ENCODE peak calls at places on chromosomes 11 and 22, in nine cellular contexts. One of them, this sample, is unnamed.

GRCh38 chr11:119085523-119085878 is 820 bp downstream of the HMBS start:
- DNase-seq in NCI-H1092 treated with DMSO at 0.1 percent for 48 hours: no peak
- DNase-seq in ovary: no peak
- DNase-seq in fibroblast of mammary gland: no peak
- DNase-seq in skeletal muscle cell: no peak
- DNase-seq in stimulated activated CD4-positive, alpha-beta T cell treated with anti-CD3 and anti-CD28 coated beads, Interleukin-1b, Interleukin-23, amount 100 ng/mL, for 24 hours: no peak
- DNase-seq in ureter: no peak
- DNase-seq in KBM-7: no peak
- DNase-seq in Calu3: no peak
- DNase-seq in this sample: no peak

GRCh38 chr11:62713343-62713742 is 5.9 kb downstream of the GNG3 start:
- DNase-seq in NCI-H1092 treated with DMSO at 0.1 percent for 48 hours: no peak
- DNase-seq in ovary: no peak
- DNase-seq in fibroblast of mammary gland: no peak
- DNase-seq in skeletal muscle cell: no peak
- DNase-seq in stimulated activated CD4-positive, alpha-beta T cell treated with anti-CD3 and anti-CD28 coated beads, Interleukin-1b, Interleukin-23, amount 100 ng/mL, for 24 hours: no peak
- DNase-seq in ureter: no peak
- DNase-seq in KBM-7: no peak
- DNase-seq in Calu3: peak
- DNase-seq in this sample: peak

GRCh38 chr11:11605181-11605580 is 16.6 kb downstream of the GALNT18 start:
- DNase-seq in NCI-H1092 treated with DMSO at 0.1 percent for 48 hours: no peak
- DNase-seq in ovary: no peak
- DNase-seq in fibroblast of mammary gland: no peak
- DNase-seq in skeletal muscle cell: no peak
- DNase-seq in stimulated activated CD4-positive, alpha-beta T cell treated with anti-CD3 and anti-CD28 coated beads, Interleukin-1b, Interleukin-23, amount 100 ng/mL, for 24 hours: no peak
- DNase-seq in ureter: no peak
- DNase-seq in KBM-7: no peak
- DNase-seq in Calu3: no peak
- DNase-seq in this sample: no peak

GRCh38 chr11:72700026-72700610 is 25.9 kb upstream of the PDE2A start:
- DNase-seq in NCI-H1092 treated with DMSO at 0.1 percent for 48 hours: no peak
- DNase-seq in ovary: no peak
- DNase-seq in fibroblast of mammary gland: peak
- DNase-seq in skeletal muscle cell: no peak
- DNase-seq in stimulated activated CD4-positive, alpha-beta T cell treated with anti-CD3 and anti-CD28 coated beads, Interleukin-1b, Interleukin-23, amount 100 ng/mL, for 24 hours: no peak
- DNase-seq in ureter: no peak
- DNase-seq in KBM-7: no peak
- DNase-seq in Calu3: no peak
- DNase-seq in this sample: no peak

GRCh38 chr11:68942751-68943271 is 38.0 kb downstream of the MRGPRD start:
- DNase-seq in NCI-H1092 treated with DMSO at 0.1 percent for 48 hours: no peak
- DNase-seq in ovary: no peak
- DNase-seq in fibroblast of mammary gland: no peak
- DNase-seq in skeletal muscle cell: no peak
- DNase-seq in stimulated activated CD4-positive, alpha-beta T cell treated with anti-CD3 and anti-CD28 coated beads, Interleukin-1b, Interleukin-23, amount 100 ng/mL, for 24 hours: no peak
- DNase-seq in ureter: peak
- DNase-seq in KBM-7: peak
- DNase-seq in Calu3: no peak
- DNase-seq in this sample: no peak

GRCh38 chr11:29224739-29225384 is 792.0 kb downstream of the KCNA4 start:
- DNase-seq in NCI-H1092 treated with DMSO at 0.1 percent for 48 hours: no peak
- DNase-seq in ovary: no peak
- DNase-seq in fibroblast of mammary gland: no peak
- DNase-seq in skeletal muscle cell: no peak
- DNase-seq in stimulated activated CD4-positive, alpha-beta T cell treated with anti-CD3 and anti-CD28 coated beads, Interleukin-1b, Interleukin-23, amount 100 ng/mL, for 24 hours: no peak
- DNase-seq in ureter: no peak
- DNase-seq in KBM-7: no peak
- DNase-seq in Calu3: no peak
- DNase-seq in this sample: no peak

GRCh38 chr11:14141676-14142075 is 179.2 kb downstream of the SPON1 start:
- DNase-seq in NCI-H1092 treated with DMSO at 0.1 percent for 48 hours: no peak
- DNase-seq in ovary: no peak
- DNase-seq in fibroblast of mammary gland: peak
- DNase-seq in skeletal muscle cell: no peak
- DNase-seq in stimulated activated CD4-positive, alpha-beta T cell treated with anti-CD3 and anti-CD28 coated beads, Interleukin-1b, Interleukin-23, amount 100 ng/mL, for 24 hours: no peak
- DNase-seq in ureter: no peak
- DNase-seq in KBM-7: no peak
- DNase-seq in Calu3: no peak
- DNase-seq in this sample: no peak

GRCh38 chr11:65182258-65183170 is 786 bp downstream of the CAPN1 start:
- DNase-seq in NCI-H1092 treated with DMSO at 0.1 percent for 48 hours: no peak
- DNase-seq in ovary: peak
- DNase-seq in fibroblast of mammary gland: peak
- DNase-seq in skeletal muscle cell: no peak
- DNase-seq in stimulated activated CD4-positive, alpha-beta T cell treated with anti-CD3 and anti-CD28 coated beads, Interleukin-1b, Interleukin-23, amount 100 ng/mL, for 24 hours: no peak
- DNase-seq in ureter: peak
- DNase-seq in KBM-7: no peak
- DNase-seq in Calu3: peak
- DNase-seq in this sample: peak

GRCh38 chr11:110908401-110909106 is 196.3 kb upstream of the ARHGAP20 start:
- DNase-seq in NCI-H1092 treated with DMSO at 0.1 percent for 48 hours: peak
- DNase-seq in ovary: no peak
- DNase-seq in fibroblast of mammary gland: peak
- DNase-seq in skeletal muscle cell: peak
- DNase-seq in stimulated activated CD4-positive, alpha-beta T cell treated with anti-CD3 and anti-CD28 coated beads, Interleukin-1b, Interleukin-23, amount 100 ng/mL, for 24 hours: no peak
- DNase-seq in ureter: no peak
- DNase-seq in KBM-7: no peak
- DNase-seq in Calu3: peak
- DNase-seq in this sample: no peak

GRCh38 chr11:121722431-121723256 is 269.9 kb upstream of the SORL1-AS1 start:
- DNase-seq in NCI-H1092 treated with DMSO at 0.1 percent for 48 hours: peak
- DNase-seq in ovary: peak
- DNase-seq in fibroblast of mammary gland: peak
- DNase-seq in skeletal muscle cell: peak
- DNase-seq in stimulated activated CD4-positive, alpha-beta T cell treated with anti-CD3 and anti-CD28 coated beads, Interleukin-1b, Interleukin-23, amount 100 ng/mL, for 24 hours: no peak
- DNase-seq in ureter: peak
- DNase-seq in KBM-7: no peak
- DNase-seq in Calu3: peak
- DNase-seq in this sample: peak

GRCh38 chr22:22425366-22425765 is 83.2 kb downstream of the ZNF280B start:
- DNase-seq in NCI-H1092 treated with DMSO at 0.1 percent for 48 hours: no peak
- DNase-seq in ovary: no peak
- DNase-seq in fibroblast of mammary gland: no peak
- DNase-seq in skeletal muscle cell: no peak
- DNase-seq in stimulated activated CD4-positive, alpha-beta T cell treated with anti-CD3 and anti-CD28 coated beads, Interleukin-1b, Interleukin-23, amount 100 ng/mL, for 24 hours: no peak
- DNase-seq in ureter: no peak
- DNase-seq in KBM-7: no peak
- DNase-seq in Calu3: no peak
- DNase-seq in this sample: no peak

GRCh38 chr11:109034341-109034696 is 369.4 kb downstream of the DDX10 start:
- DNase-seq in NCI-H1092 treated with DMSO at 0.1 percent for 48 hours: no peak
- DNase-seq in ovary: no peak
- DNase-seq in fibroblast of mammary gland: peak
- DNase-seq in skeletal muscle cell: peak
- DNase-seq in stimulated activated CD4-positive, alpha-beta T cell treated with anti-CD3 and anti-CD28 coated beads, Interleukin-1b, Interleukin-23, amount 100 ng/mL, for 24 hours: no peak
- DNase-seq in ureter: no peak
- DNase-seq in KBM-7: no peak
- DNase-seq in Calu3: no peak
- DNase-seq in this sample: no peak

GRCh38 chr11:40306938-40307548 is 1152.4 kb downstream of the LRRC4C start:
- DNase-seq in NCI-H1092 treated with DMSO at 0.1 percent for 48 hours: peak
- DNase-seq in ovary: no peak
- DNase-seq in fibroblast of mammary gland: peak
- DNase-seq in skeletal muscle cell: peak
- DNase-seq in stimulated activated CD4-positive, alpha-beta T cell treated with anti-CD3 and anti-CD28 coated beads, Interleukin-1b, Interleukin-23, amount 100 ng/mL, for 24 hours: no peak
- DNase-seq in ureter: no peak
- DNase-seq in KBM-7: peak
- DNase-seq in Calu3: no peak
- DNase-seq in this sample: peak

GRCh38 chr11:121082670-121083069 is 18.4 kb upstream of the TECTA start:
- DNase-seq in NCI-H1092 treated with DMSO at 0.1 percent for 48 hours: no peak
- DNase-seq in ovary: no peak
- DNase-seq in fibroblast of mammary gland: no peak
- DNase-seq in skeletal muscle cell: no peak
- DNase-seq in stimulated activated CD4-positive, alpha-beta T cell treated with anti-CD3 and anti-CD28 coated beads, Interleukin-1b, Interleukin-23, amount 100 ng/mL, for 24 hours: no peak
- DNase-seq in ureter: no peak
- DNase-seq in KBM-7: peak
- DNase-seq in Calu3: no peak
- DNase-seq in this sample: no peak